ENCODE peak calls at places on chromosomes 6 and 20, in five cellular contexts. One of them, this sample, is unnamed.

GRCh38 chr6:102229271-102229670 is 835.8 kb downstream of the GRIK2 start:
- DNase-seq in CD8-positive, alpha-beta memory T cell: no peak
- DNase-seq in mesendoderm: peak
- DNase-seq in OCI-LY7: no peak
- DNase-seq in NB4: no peak
- DNase-seq in this sample: no peak

GRCh38 chr6:163825033-163825432 is 410.5 kb downstream of the QKI start:
- DNase-seq in CD8-positive, alpha-beta memory T cell: no peak
- DNase-seq in mesendoderm: no peak
- DNase-seq in OCI-LY7: no peak
- DNase-seq in NB4: no peak
- DNase-seq in this sample: no peak

GRCh38 chr6:27332692-27333641 is 20.9 kb upstream of the POM121L2 start:
- DNase-seq in CD8-positive, alpha-beta memory T cell: peak
- DNase-seq in mesendoderm: peak
- DNase-seq in OCI-LY7: no peak
- DNase-seq in NB4: peak
- DNase-seq in this sample: no peak

GRCh38 chr6:112058673-112059072 is 4.8 kb downstream of the CCN6 start:
- DNase-seq in CD8-positive, alpha-beta memory T cell: no peak
- DNase-seq in mesendoderm: no peak
- DNase-seq in OCI-LY7: no peak
- DNase-seq in NB4: no peak
- DNase-seq in this sample: no peak

GRCh38 chr6:79640146-79641111 is 9.3 kb downstream of the SH3BGRL2 start:
- DNase-seq in CD8-positive, alpha-beta memory T cell: no peak
- DNase-seq in mesendoderm: no peak
- DNase-seq in OCI-LY7: no peak
- DNase-seq in NB4: no peak
- DNase-seq in this sample: no peak

GRCh38 chr20:25273541-25274358 is 25.9 kb downstream of the PYGB start:
- DNase-seq in CD8-positive, alpha-beta memory T cell: no peak
- DNase-seq in mesendoderm: no peak
- DNase-seq in OCI-LY7: no peak
- DNase-seq in NB4: no peak
- DNase-seq in this sample: no peak

GRCh38 chr6:167851349-167851952 is 24.7 kb downstream of the AFDN start:
- DNase-seq in CD8-positive, alpha-beta memory T cell: no peak
- DNase-seq in mesendoderm: no peak
- DNase-seq in OCI-LY7: no peak
- DNase-seq in NB4: no peak
- DNase-seq in this sample: no peak

GRCh38 chr6:156033598-156033997 is 578.0 kb upstream of the NOX3 start:
- DNase-seq in CD8-positive, alpha-beta memory T cell: no peak
- DNase-seq in mesendoderm: no peak
- DNase-seq in OCI-LY7: peak
- DNase-seq in NB4: no peak
- DNase-seq in this sample: no peak

GRCh38 chr20:50221501-50222323 is 31.1 kb downstream of the CEBPB start:
- DNase-seq in CD8-positive, alpha-beta memory T cell: no peak
- DNase-seq in mesendoderm: no peak
- DNase-seq in OCI-LY7: no peak
- DNase-seq in NB4: peak
- DNase-seq in this sample: no peak

GRCh38 chr6:31729515-31729978 is 448 bp upstream of the DDAH2 start:
- DNase-seq in CD8-positive, alpha-beta memory T cell: peak
- DNase-seq in mesendoderm: peak
- DNase-seq in OCI-LY7: peak
- DNase-seq in NB4: peak
- DNase-seq in this sample: peak

GRCh38 chr20:24519476-24519875 is 50.0 kb downstream of the SYNDIG1 start:
- DNase-seq in CD8-positive, alpha-beta memory T cell: no peak
- DNase-seq in mesendoderm: no peak
- DNase-seq in OCI-LY7: no peak
- DNase-seq in NB4: no peak
- DNase-seq in this sample: no peak

GRCh38 chr20:45032781-45033180 is 66.5 kb downstream of the STK4 start:
- DNase-seq in CD8-positive, alpha-beta memory T cell: no peak
- DNase-seq in mesendoderm: no peak
- DNase-seq in OCI-LY7: no peak
- DNase-seq in NB4: no peak
- DNase-seq in this sample: no peak

GRCh38 chr6:83071023-83071422 is 3.6 kb downstream of the DOP1A start:
- DNase-seq in CD8-positive, alpha-beta memory T cell: no peak
- DNase-seq in mesendoderm: peak
- DNase-seq in OCI-LY7: peak
- DNase-seq in NB4: peak
- DNase-seq in this sample: no peak

GRCh38 chr20:63697868-63698545 is 1.6 kb downstream of the TNFRSF6B start:
- DNase-seq in CD8-positive, alpha-beta memory T cell: no peak
- DNase-seq in mesendoderm: no peak
- DNase-seq in OCI-LY7: no peak
- DNase-seq in NB4: no peak
- DNase-seq in this sample: no peak
- H3K4me3 ChIP-seq in CD8-positive, alpha-beta memory T cell: no peak
- H3K4me3 ChIP-seq in mesendoderm: no peak
- H3K4me3 ChIP-seq in OCI-LY7: no peak
- H3K4me3 ChIP-seq in NB4: no peak
- H3K4me3 ChIP-seq in this sample: no peak

GRCh38 chr6:144266091-144266649 is 19.0 kb upstream of the UTRN start:
- DNase-seq in CD8-positive, alpha-beta memory T cell: no peak
- DNase-seq in mesendoderm: peak
- DNase-seq in OCI-LY7: no peak
- DNase-seq in NB4: no peak
- DNase-seq in this sample: no peak
- H3K4me3 ChIP-seq in CD8-positive, alpha-beta memory T cell: no peak
- H3K4me3 ChIP-seq in mesendoderm: no peak
- H3K4me3 ChIP-seq in OCI-LY7: no peak
- H3K4me3 ChIP-seq in NB4: no peak
- H3K4me3 ChIP-seq in this sample: no peak

GRCh38 chr6:158852312-158853071 is 33.3 kb upstream of the EZR start:
- DNase-seq in CD8-positive, alpha-beta memory T cell: no peak
- DNase-seq in mesendoderm: no peak
- DNase-seq in OCI-LY7: no peak
- DNase-seq in NB4: no peak
- DNase-seq in this sample: no peak
- H3K4me3 ChIP-seq in CD8-positive, alpha-beta memory T cell: peak
- H3K4me3 ChIP-seq in mesendoderm: no peak
- H3K4me3 ChIP-seq in OCI-LY7: peak
- H3K4me3 ChIP-seq in NB4: no peak
- H3K4me3 ChIP-seq in this sample: no peak

GRCh38 chr20:47320990-47321805 is 35.3 kb downstream of the ZMYND8 start:
- DNase-seq in CD8-positive, alpha-beta memory T cell: no peak
- DNase-seq in mesendoderm: peak
- DNase-seq in OCI-LY7: no peak
- DNase-seq in NB4: peak
- DNase-seq in this sample: no peak

GRCh38 chr20:47317127-47317895 is 39.2 kb downstream of the ZMYND8 start:
- DNase-seq in CD8-positive, alpha-beta memory T cell: peak
- DNase-seq in mesendoderm: peak
- DNase-seq in OCI-LY7: peak
- DNase-seq in NB4: peak
- DNase-seq in this sample: no peak

GRCh38 chr20:47318027-47318595 is 38.4 kb downstream of the ZMYND8 start:
- DNase-seq in CD8-positive, alpha-beta memory T cell: no peak
- DNase-seq in mesendoderm: peak
- DNase-seq in OCI-LY7: no peak
- DNase-seq in NB4: peak
- DNase-seq in this sample: no peak

GRCh38 chr20:47318596-47319516 is 37.6 kb downstream of the ZMYND8 start:
- DNase-seq in CD8-positive, alpha-beta memory T cell: peak
- DNase-seq in mesendoderm: peak
- DNase-seq in OCI-LY7: no peak
- DNase-seq in NB4: peak
- DNase-seq in this sample: no peak

DNA sequence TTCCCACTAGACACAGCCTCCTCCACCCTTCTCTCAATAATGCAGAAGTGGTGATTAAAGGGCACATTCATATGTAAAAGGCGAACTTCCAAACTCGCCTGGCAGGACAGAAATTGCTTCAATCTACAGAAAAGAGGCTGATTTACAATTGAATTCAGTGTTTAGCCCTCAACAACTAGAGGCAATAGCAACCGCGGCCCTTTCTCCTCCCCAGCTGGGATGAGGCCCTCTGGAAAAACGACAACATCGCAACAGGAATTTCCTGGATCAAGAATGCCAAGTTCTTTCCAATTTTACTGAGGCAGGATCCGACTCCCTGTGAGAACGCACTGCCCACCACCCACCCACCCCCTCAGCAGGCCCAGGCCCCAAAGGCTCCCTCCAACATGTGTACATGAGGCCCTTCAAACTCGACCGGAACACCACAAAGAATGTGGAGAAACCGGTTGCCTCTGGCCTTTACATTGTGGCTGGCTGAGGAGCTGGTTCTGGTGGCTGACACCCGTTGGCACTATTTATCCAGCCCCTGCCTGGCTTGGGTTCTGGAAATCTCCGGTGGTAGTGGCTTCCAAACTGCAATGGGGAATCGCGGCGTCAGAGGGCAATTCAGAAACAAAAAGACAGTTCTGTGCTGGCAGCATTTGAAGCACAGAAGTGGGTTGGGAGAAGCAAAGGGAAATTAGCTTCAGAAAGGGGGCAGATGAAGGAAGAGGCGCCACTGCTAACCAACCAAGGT is 36.8 kb downstream of the ZMYND8 start:
- DNase-seq in CD8-positive, alpha-beta memory T cell: no peak
- DNase-seq in mesendoderm: peak
- DNase-seq in OCI-LY7: no peak
- DNase-seq in NB4: peak
- DNase-seq in this sample: no peak
- H3K4me3 ChIP-seq in CD8-positive, alpha-beta memory T cell: no peak
- H3K4me3 ChIP-seq in mesendoderm: no peak
- H3K4me3 ChIP-seq in OCI-LY7: no peak
- H3K4me3 ChIP-seq in NB4: no peak
- H3K4me3 ChIP-seq in this sample: no peak

DNA sequence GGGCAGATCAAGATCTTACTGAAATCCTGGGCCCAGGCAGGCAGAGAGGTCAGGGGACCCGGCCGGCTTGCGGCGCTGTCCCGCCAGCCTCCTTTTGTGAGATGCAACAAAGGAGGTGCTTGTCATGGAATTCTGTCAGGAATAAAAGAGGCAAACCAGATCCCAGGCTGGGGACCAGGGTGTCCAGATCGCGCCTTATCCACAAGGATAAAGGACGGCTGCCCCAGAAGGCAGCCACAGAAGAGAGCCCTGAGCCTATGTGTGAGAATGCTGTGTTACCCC is 42.6 kb upstream of the CDH22 start:
- DNase-seq in CD8-positive, alpha-beta memory T cell: no peak
- DNase-seq in mesendoderm: no peak
- DNase-seq in OCI-LY7: no peak
- DNase-seq in NB4: no peak
- DNase-seq in this sample: no peak
- H3K4me3 ChIP-seq in CD8-positive, alpha-beta memory T cell: no peak
- H3K4me3 ChIP-seq in mesendoderm: no peak
- H3K4me3 ChIP-seq in OCI-LY7: no peak
- H3K4me3 ChIP-seq in NB4: no peak
- H3K4me3 ChIP-seq in this sample: no peak

DNA sequence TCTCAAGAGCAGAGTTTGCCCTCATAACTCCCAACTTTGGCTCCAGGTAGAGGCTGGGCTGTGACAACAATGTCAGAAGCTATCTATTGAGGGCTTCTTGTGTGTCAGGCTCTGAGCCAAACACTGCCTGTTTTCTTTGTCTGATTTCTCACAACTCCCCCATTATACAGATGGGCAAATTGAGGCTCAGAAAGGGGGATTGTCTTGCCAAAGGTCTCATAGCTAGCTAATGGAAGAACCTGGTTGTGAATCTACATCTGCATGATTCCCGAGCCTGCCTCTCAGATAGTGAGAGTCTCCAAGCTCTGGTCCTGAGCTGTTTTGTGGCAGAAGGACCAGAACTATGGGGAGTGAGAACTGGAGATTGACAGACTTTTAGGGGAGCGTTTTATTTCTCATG is 1.4 kb downstream of the CD40 start:
- DNase-seq in CD8-positive, alpha-beta memory T cell: no peak
- DNase-seq in mesendoderm: no peak
- DNase-seq in OCI-LY7: peak
- DNase-seq in NB4: no peak
- DNase-seq in this sample: no peak
- H3K4me3 ChIP-seq in CD8-positive, alpha-beta memory T cell: no peak
- H3K4me3 ChIP-seq in mesendoderm: no peak
- H3K4me3 ChIP-seq in OCI-LY7: peak
- H3K4me3 ChIP-seq in NB4: no peak
- H3K4me3 ChIP-seq in this sample: no peak

DNA sequence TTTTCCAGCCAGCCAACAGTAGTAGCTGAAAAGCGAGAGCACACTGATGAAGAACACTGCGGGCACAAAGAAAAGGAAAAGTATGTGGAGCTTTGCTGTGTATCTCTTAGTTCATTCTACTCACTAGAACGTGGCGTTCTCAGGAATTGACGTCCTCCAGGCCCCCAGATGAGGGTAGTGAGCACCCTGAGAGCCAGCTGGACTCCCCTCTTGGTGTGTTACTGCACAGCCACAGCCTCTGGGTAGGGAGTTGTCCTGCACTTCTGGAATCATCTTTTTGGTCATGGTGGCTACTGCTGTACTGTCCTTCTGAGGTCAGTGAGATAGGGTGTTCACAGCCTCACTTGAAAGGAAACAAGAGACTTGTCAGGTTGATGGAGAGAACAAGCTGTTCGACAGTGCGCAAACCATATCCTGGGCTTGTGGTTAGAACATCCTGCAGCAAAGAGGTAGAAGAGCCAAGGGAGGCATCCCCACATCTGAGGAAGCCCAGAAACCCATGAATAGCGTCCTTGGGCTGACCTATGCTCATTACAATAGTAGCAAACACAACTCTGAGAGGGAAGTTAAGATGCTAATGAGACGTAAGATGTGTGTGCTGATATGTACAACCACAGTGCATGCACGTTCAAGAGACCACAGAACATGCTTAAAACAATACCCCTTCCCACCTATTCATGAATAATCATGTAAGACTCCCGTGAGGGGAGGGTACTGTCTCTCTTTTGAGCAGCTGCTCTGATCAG is 14.6 kb upstream of the HLA-F start:
- DNase-seq in CD8-positive, alpha-beta memory T cell: peak
- DNase-seq in mesendoderm: no peak
- DNase-seq in OCI-LY7: peak
- DNase-seq in NB4: no peak
- DNase-seq in this sample: peak
- H3K4me3 ChIP-seq in CD8-positive, alpha-beta memory T cell: peak
- H3K4me3 ChIP-seq in mesendoderm: no peak
- H3K4me3 ChIP-seq in OCI-LY7: peak
- H3K4me3 ChIP-seq in NB4: no peak
- H3K4me3 ChIP-seq in this sample: peak

GRCh38 chr6:106501836-106502447 is 127.4 kb downstream of the RTN4IP1 start:
- DNase-seq in CD8-positive, alpha-beta memory T cell: no peak
- DNase-seq in mesendoderm: no peak
- DNase-seq in OCI-LY7: no peak
- DNase-seq in NB4: peak
- DNase-seq in this sample: no peak
- H3K4me3 ChIP-seq in CD8-positive, alpha-beta memory T cell: no peak
- H3K4me3 ChIP-seq in mesendoderm: no peak
- H3K4me3 ChIP-seq in OCI-LY7: no peak
- H3K4me3 ChIP-seq in NB4: no peak
- H3K4me3 ChIP-seq in this sample: no peak

GRCh38 chr20:42113236-42113635 is 495.1 kb upstream of the CHD6 start:
- DNase-seq in CD8-positive, alpha-beta memory T cell: no peak
- DNase-seq in mesendoderm: no peak
- DNase-seq in OCI-LY7: no peak
- DNase-seq in NB4: no peak
- DNase-seq in this sample: no peak

GRCh38 chr20:42118001-42118400 is 499.8 kb upstream of the CHD6 start:
- DNase-seq in CD8-positive, alpha-beta memory T cell: no peak
- DNase-seq in mesendoderm: no peak
- DNase-seq in OCI-LY7: no peak
- DNase-seq in NB4: no peak
- DNase-seq in this sample: no peak

GRCh38 chr20:42123981-42124473 is 505.9 kb upstream of the CHD6 start:
- DNase-seq in CD8-positive, alpha-beta memory T cell: no peak
- DNase-seq in mesendoderm: no peak
- DNase-seq in OCI-LY7: no peak
- DNase-seq in NB4: no peak
- DNase-seq in this sample: no peak

GRCh38 chr20:42118409-42119125 is 500.4 kb upstream of the CHD6 start:
- DNase-seq in CD8-positive, alpha-beta memory T cell: no peak
- DNase-seq in mesendoderm: peak
- DNase-seq in OCI-LY7: no peak
- DNase-seq in NB4: no peak
- DNase-seq in this sample: no peak
- H3K4me3 ChIP-seq in CD8-positive, alpha-beta memory T cell: no peak
- H3K4me3 ChIP-seq in mesendoderm: no peak
- H3K4me3 ChIP-seq in OCI-LY7: no peak
- H3K4me3 ChIP-seq in NB4: no peak
- H3K4me3 ChIP-seq in this sample: no peak

This sample was measured in Jurkat, Clone E6-1.